ENCODE peak calls at places on chromosome 9, in seven cellular contexts. One of them, this sample, is unnamed.

GRCh38 chr9:107710988-107711387 is 221.4 kb upstream of the KLF4 start:
- DNase-seq in DND-41: no peak
- DNase-seq in mammary epithelial cell: no peak
- DNase-seq in heart left ventricle: no peak
- DNase-seq in AG10803: no peak
- DNase-seq in dorsolateral prefrontal cortex: no peak
- DNase-seq in fibroblast of pulmonary artery: no peak
- DNase-seq in this sample: peak; percentile 15

GRCh38 chr9:76490249-76490990 is 31.4 kb downstream of the GCNT1 start:
- DNase-seq in heart left ventricle: no peak
- DNase-seq in fibroblast of pulmonary artery: peak; percentile 33
- DNase-seq in mammary epithelial cell: no peak
- DNase-seq in DND-41: no peak
- DNase-seq in dorsolateral prefrontal cortex: no peak
- DNase-seq in AG10803: no peak
- DNase-seq in this sample: peak; percentile 30

GRCh38 chr9:1235650-1236401 is 185.7 kb downstream of the DMRT2 start:
- DNase-seq in DND-41: no peak
- DNase-seq in heart left ventricle: no peak
- DNase-seq in mammary epithelial cell: no peak
- DNase-seq in AG10803: peak; percentile 16
- DNase-seq in dorsolateral prefrontal cortex: no peak
- DNase-seq in fibroblast of pulmonary artery: no peak
- DNase-seq in this sample: no peak

GRCh38 chr9:84513473-84513872 is 156.1 kb upstream of the NTRK2 start:
- DNase-seq in AG10803: no peak
- DNase-seq in DND-41: no peak
- DNase-seq in heart left ventricle: no peak
- DNase-seq in dorsolateral prefrontal cortex: no peak
- DNase-seq in mammary epithelial cell: peak; percentile 29
- DNase-seq in fibroblast of pulmonary artery: no peak
- DNase-seq in this sample: peak; percentile 90

GRCh38 chr9:93317495-93318094 is 133.7 kb downstream of the WNK2 start:
- DNase-seq in DND-41: no peak
- DNase-seq in heart left ventricle: peak; percentile 16
- DNase-seq in AG10803: no peak
- DNase-seq in fibroblast of pulmonary artery: no peak
- DNase-seq in mammary epithelial cell: no peak
- DNase-seq in dorsolateral prefrontal cortex: no peak
- DNase-seq in this sample: no peak

GRCh38 chr9:120901704-120902103 is 24.7 kb upstream of the PHF19 start:
- DNase-seq in DND-41: no peak
- DNase-seq in fibroblast of pulmonary artery: no peak
- DNase-seq in AG10803: no peak
- DNase-seq in mammary epithelial cell: no peak
- DNase-seq in heart left ventricle: no peak
- DNase-seq in dorsolateral prefrontal cortex: no peak
- DNase-seq in this sample: no peak

GRCh38 chr9:90433398-90433890 is 209.2 kb downstream of the DIRAS2 start:
- DNase-seq in dorsolateral prefrontal cortex: no peak
- DNase-seq in heart left ventricle: no peak
- DNase-seq in AG10803: peak; percentile 1
- DNase-seq in DND-41: no peak
- DNase-seq in fibroblast of pulmonary artery: peak; percentile 10
- DNase-seq in mammary epithelial cell: peak; percentile 28
- DNase-seq in this sample: peak; percentile 93

GRCh38 chr9:32331240-32331639 is 53.2 kb upstream of the ACO1 start:
- DNase-seq in mammary epithelial cell: no peak
- DNase-seq in AG10803: no peak
- DNase-seq in dorsolateral prefrontal cortex: no peak
- DNase-seq in fibroblast of pulmonary artery: no peak
- DNase-seq in DND-41: no peak
- DNase-seq in heart left ventricle: no peak
- DNase-seq in this sample: no peak

GRCh38 chr9:136902259-136902821 is 16.0 kb downstream of the TRAF2 start:
- DNase-seq in DND-41: no peak
- DNase-seq in dorsolateral prefrontal cortex: no peak
- DNase-seq in AG10803: peak; percentile 68
- DNase-seq in heart left ventricle: peak; percentile 78
- DNase-seq in mammary epithelial cell: peak; percentile 90
- DNase-seq in fibroblast of pulmonary artery: peak; percentile 61
- DNase-seq in this sample: peak; percentile 91

GRCh38 chr9:114779352-114779845 is 26.4 kb downstream of the TNFSF15 start:
- DNase-seq in heart left ventricle: no peak
- DNase-seq in mammary epithelial cell: peak; percentile 81
- DNase-seq in DND-41: no peak
- DNase-seq in AG10803: no peak
- DNase-seq in dorsolateral prefrontal cortex: no peak
- DNase-seq in fibroblast of pulmonary artery: peak; percentile 59
- DNase-seq in this sample: peak; percentile 81

GRCh38 chr9:134619456-134619982 is 22.1 kb upstream of the COL5A1 start:
- DNase-seq in fibroblast of pulmonary artery: no peak
- DNase-seq in dorsolateral prefrontal cortex: peak; percentile 13
- DNase-seq in DND-41: no peak
- DNase-seq in heart left ventricle: no peak
- DNase-seq in AG10803: no peak
- DNase-seq in mammary epithelial cell: no peak
- DNase-seq in this sample: no peak

GRCh38 chr9:71814805-71815204 is 46.5 kb upstream of the CEMIP2 start:
- DNase-seq in DND-41: no peak
- DNase-seq in AG10803: peak; percentile 73
- DNase-seq in fibroblast of pulmonary artery: peak; percentile 13
- DNase-seq in mammary epithelial cell: no peak
- DNase-seq in heart left ventricle: peak; percentile 52
- DNase-seq in dorsolateral prefrontal cortex: no peak
- DNase-seq in this sample: no peak

GRCh38 chr9:124016152-124017063 is 4.8 kb downstream of the LHX2 start:
- DNase-seq in fibroblast of pulmonary artery: no peak
- DNase-seq in mammary epithelial cell: no peak
- DNase-seq in dorsolateral prefrontal cortex: no peak
- DNase-seq in AG10803: no peak
- DNase-seq in DND-41: no peak
- DNase-seq in heart left ventricle: no peak
- DNase-seq in this sample: no peak

GRCh38 chr9:107948601-107949000 is 459.0 kb upstream of the KLF4 start:
- DNase-seq in heart left ventricle: no peak
- DNase-seq in AG10803: peak; percentile 42
- DNase-seq in mammary epithelial cell: no peak
- DNase-seq in dorsolateral prefrontal cortex: no peak
- DNase-seq in DND-41: no peak
- DNase-seq in fibroblast of pulmonary artery: no peak
- DNase-seq in this sample: no peak

GRCh38 chr9:92961627-92962302 is 14.4 kb downstream of the FGD3 start:
- DNase-seq in heart left ventricle: no peak
- DNase-seq in mammary epithelial cell: no peak
- DNase-seq in fibroblast of pulmonary artery: no peak
- DNase-seq in DND-41: no peak
- DNase-seq in AG10803: no peak
- DNase-seq in dorsolateral prefrontal cortex: no peak
- DNase-seq in this sample: no peak

GRCh38 chr9:87250205-87250604 is 247.5 kb upstream of the DAPK1 start:
- DNase-seq in DND-41: no peak
- DNase-seq in mammary epithelial cell: no peak
- DNase-seq in dorsolateral prefrontal cortex: no peak
- DNase-seq in AG10803: no peak
- DNase-seq in heart left ventricle: no peak
- DNase-seq in fibroblast of pulmonary artery: no peak
- DNase-seq in this sample: no peak

GRCh38 chr9:133761641-133762248 is 23.6 kb upstream of the SARDH start:
- DNase-seq in heart left ventricle: no peak
- DNase-seq in mammary epithelial cell: no peak
- DNase-seq in DND-41: no peak
- DNase-seq in AG10803: no peak
- DNase-seq in fibroblast of pulmonary artery: no peak
- DNase-seq in dorsolateral prefrontal cortex: peak; percentile 28
- DNase-seq in this sample: no peak

GRCh38 chr9:123469231-123469630 is 113.2 kb downstream of the CRB2 start:
- DNase-seq in heart left ventricle: no peak
- DNase-seq in dorsolateral prefrontal cortex: no peak
- DNase-seq in mammary epithelial cell: no peak
- DNase-seq in AG10803: no peak
- DNase-seq in DND-41: no peak
- DNase-seq in fibroblast of pulmonary artery: no peak
- DNase-seq in this sample: no peak

GRCh38 chr9:90007516-90008430 is 403.0 kb downstream of the GADD45G start:
- DNase-seq in heart left ventricle: no peak
- DNase-seq in fibroblast of pulmonary artery: peak; percentile 54
- DNase-seq in DND-41: no peak
- DNase-seq in AG10803: peak; percentile 87
- DNase-seq in dorsolateral prefrontal cortex: no peak
- DNase-seq in mammary epithelial cell: peak; percentile 79
- DNase-seq in this sample: peak; percentile 72

GRCh38 chr9:137302176-137303030 is at the start of gene NRARP:
- DNase-seq in AG10803: peak; percentile 55
- DNase-seq in fibroblast of pulmonary artery: peak; percentile 83
- DNase-seq in mammary epithelial cell: peak; percentile 76
- DNase-seq in heart left ventricle: peak; percentile 95
- DNase-seq in dorsolateral prefrontal cortex: peak; percentile 90
- DNase-seq in DND-41: no peak
- DNase-seq in this sample: peak; percentile 89

GRCh38 chr9:97109194-97109811 is 70.4 kb upstream of the CTSV start:
- DNase-seq in fibroblast of pulmonary artery: peak; percentile 70
- DNase-seq in heart left ventricle: no peak
- DNase-seq in mammary epithelial cell: peak; percentile 69
- DNase-seq in dorsolateral prefrontal cortex: peak; percentile 52
- DNase-seq in AG10803: peak; percentile 16
- DNase-seq in DND-41: peak; percentile 59
- DNase-seq in this sample: peak; percentile 76

GRCh38 chr9:34218452-34218851 is 39.6 kb downstream of the UBAP1 start:
- DNase-seq in DND-41: no peak
- DNase-seq in AG10803: peak; percentile 43
- DNase-seq in dorsolateral prefrontal cortex: no peak
- DNase-seq in mammary epithelial cell: no peak
- DNase-seq in heart left ventricle: no peak
- DNase-seq in fibroblast of pulmonary artery: no peak
- DNase-seq in this sample: no peak
- TF ChIP-seq CTCF in DND-41: no peak
- TF ChIP-seq CTCF in AG10803: no peak
- TF ChIP-seq CTCF in dorsolateral prefrontal cortex: no peak
- TF ChIP-seq CTCF in mammary epithelial cell: no peak
- TF ChIP-seq CTCF in heart left ventricle: no peak
- TF ChIP-seq CTCF in fibroblast of pulmonary artery: no peak
- TF ChIP-seq CTCF in this sample: no peak

DNA sequence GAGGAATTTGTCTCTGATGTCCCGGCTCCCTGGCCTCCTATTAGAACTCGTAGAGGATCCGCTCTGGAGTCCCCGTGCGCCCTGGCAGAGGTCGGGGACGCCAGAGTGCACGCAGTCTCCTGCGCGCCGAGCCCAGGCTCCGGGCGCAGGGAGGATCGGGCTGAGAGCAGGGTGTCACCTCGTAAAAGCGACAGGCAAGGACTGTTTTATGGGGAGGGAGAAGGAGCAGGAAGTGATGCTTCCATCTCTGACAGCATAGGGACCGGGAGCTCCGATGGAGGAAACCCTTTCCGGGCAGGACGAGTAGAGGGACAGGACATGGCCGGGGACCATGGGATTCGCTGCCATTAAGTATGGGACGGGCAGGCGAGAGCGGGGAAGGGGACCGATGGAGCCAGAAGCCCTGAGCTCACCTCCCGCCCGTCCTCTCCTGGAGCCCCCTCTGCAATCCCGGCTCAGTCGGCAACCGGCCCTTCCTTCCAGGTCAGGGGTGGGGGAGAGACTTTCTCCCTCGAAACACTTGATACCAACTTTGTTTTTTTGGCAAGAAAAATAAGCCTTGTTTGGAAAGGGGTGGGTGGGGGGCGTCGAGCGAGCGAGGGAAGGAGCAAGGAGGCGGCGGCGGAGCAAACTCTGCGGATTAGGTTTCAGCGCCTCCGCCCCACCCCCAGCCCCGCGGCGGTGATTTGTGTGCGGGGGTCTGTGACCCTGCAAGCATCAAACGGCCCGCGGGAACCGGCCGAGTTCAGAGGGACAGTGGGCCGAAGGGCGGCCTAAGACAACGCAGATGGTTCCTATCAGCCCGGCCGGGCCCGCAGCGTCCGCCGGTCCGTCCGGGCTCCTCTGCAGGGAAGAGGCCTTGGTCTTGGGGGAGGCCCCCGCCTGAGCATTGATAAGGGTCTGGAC is 12.6 kb downstream of the LMX1B start:
- DNase-seq in dorsolateral prefrontal cortex: no peak
- DNase-seq in heart left ventricle: no peak
- DNase-seq in AG10803: no peak
- DNase-seq in DND-41: no peak
- DNase-seq in mammary epithelial cell: no peak
- DNase-seq in fibroblast of pulmonary artery: no peak
- DNase-seq in this sample: no peak
- H3K4me3 ChIP-seq in dorsolateral prefrontal cortex: peak overlapping the region; percentile 58
- H3K4me3 ChIP-seq in heart left ventricle: peak overlapping the region; percentile 27
- H3K4me3 ChIP-seq in AG10803: peak overlapping the region; percentile 20
- H3K4me3 ChIP-seq in DND-41: no peak overlapping the region
- H3K4me3 ChIP-seq in mammary epithelial cell: peak overlapping the region; percentile 40
- H3K4me3 ChIP-seq in fibroblast of pulmonary artery: no peak overlapping the region
- H3K4me3 ChIP-seq in this sample: no peak overlapping the region

DNA sequence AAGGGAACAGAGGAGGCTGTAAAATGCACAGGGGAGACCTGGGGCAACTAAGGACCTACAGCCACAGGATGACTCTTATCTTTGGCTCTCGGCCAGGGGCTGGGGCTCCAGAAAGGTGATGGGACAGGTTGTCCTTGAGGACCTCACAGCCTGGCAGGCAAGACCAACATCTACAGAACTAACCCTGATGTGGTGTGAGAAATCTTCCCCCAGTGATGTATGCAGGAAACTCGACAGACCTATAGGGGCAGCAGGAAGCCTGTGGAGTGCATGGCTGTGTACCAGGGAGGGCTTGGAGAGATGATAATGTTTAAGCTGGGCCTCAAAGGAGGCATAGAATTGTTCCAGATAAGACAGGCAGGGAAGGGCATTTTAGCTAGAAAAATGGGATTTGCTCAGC is 68.4 kb upstream of the SLC25A51 start:
- DNase-seq in DND-41: no peak
- DNase-seq in heart left ventricle: peak; percentile 16
- DNase-seq in mammary epithelial cell: peak; percentile 20
- DNase-seq in fibroblast of pulmonary artery: peak; percentile 48
- DNase-seq in dorsolateral prefrontal cortex: no peak
- DNase-seq in AG10803: no peak
- DNase-seq in this sample: peak; percentile 33
- TF ChIP-seq CTCF in DND-41: peak; percentile 21
- TF ChIP-seq CTCF in heart left ventricle: no peak
- TF ChIP-seq CTCF in mammary epithelial cell: peak; percentile 26
- TF ChIP-seq CTCF in fibroblast of pulmonary artery: peak; percentile 41
- TF ChIP-seq CTCF in dorsolateral prefrontal cortex: no peak
- TF ChIP-seq CTCF in AG10803: peak; percentile 30
- TF ChIP-seq CTCF in this sample: peak; percentile 23

DNA sequence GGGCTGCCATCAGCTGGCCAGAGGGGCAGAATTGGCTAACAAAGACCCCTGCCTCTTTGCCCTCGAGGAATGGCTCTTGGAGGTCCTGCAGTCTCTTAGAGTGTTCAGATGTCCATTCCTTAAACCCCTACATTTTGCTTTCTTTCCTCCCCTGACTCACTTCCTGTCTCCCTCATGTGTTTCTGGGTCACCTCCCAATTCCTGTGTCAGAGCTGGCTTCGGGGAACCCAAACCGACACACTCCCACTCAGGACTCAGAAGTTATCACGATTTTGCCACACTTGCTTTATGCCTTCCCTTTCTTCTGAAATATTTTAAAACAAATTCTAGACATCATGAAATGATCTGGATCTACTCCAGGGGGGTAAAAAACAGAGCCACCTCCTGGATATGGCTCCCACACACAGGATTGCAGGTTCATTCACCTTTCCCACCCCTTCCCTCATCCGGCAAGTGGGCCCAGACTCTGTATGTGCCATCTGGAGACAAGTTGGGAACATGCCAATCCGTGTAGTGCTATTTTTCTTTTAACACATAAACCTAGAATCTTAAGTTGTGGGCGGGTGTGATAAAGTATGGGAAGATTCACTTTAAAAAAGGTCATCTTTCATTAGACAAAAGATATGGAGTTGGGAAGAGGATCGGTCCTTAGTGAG is 145.7 kb downstream of the NXNL2 start:
- DNase-seq in heart left ventricle: no peak
- DNase-seq in mammary epithelial cell: no peak
- DNase-seq in AG10803: no peak
- DNase-seq in fibroblast of pulmonary artery: peak; percentile 39
- DNase-seq in DND-41: no peak
- DNase-seq in dorsolateral prefrontal cortex: no peak
- DNase-seq in this sample: no peak
- H3K4me3 ChIP-seq in heart left ventricle: no peak overlapping the region
- H3K4me3 ChIP-seq in mammary epithelial cell: no peak overlapping the region
- H3K4me3 ChIP-seq in AG10803: no peak overlapping the region
- H3K4me3 ChIP-seq in fibroblast of pulmonary artery: no peak overlapping the region
- H3K4me3 ChIP-seq in DND-41: no peak overlapping the region
- H3K4me3 ChIP-seq in dorsolateral prefrontal cortex: no peak overlapping the region
- H3K4me3 ChIP-seq in this sample: no peak overlapping the region

This sample was measured in epithelial cell of esophagus.